ENCODE peak calls at places on chromosome 15, in five cellular contexts. K is iPS-NIHi11, V is fibroblast of lung, B is HuH-7, S is astrocyte. G is an unnamed sample.

GRCh38 chr15:37921527-37922385 is 12.7 kb upstream of the TMCO5A start:
- DNase-seq in K (no peak), V (peak), B (no peak), S (no peak), G (no peak)

GRCh38 chr15:100226107-100226506 is 115.7 kb downstream of the ADAMTS17 start:
- DNase-seq in K (no peak), V (no peak), B (no peak), S (no peak), G (no peak)

GRCh38 chr15:80660114-80660513 is 35.0 kb upstream of the ABHD17C start:
- DNase-seq in K (peak), V (peak), B (no peak), S (peak), G (peak)

GRCh38 chr15:71707230-71708051 is 102.9 kb upstream of the NR2E3 start:
- DNase-seq in K (no peak), V (peak), B (no peak), S (peak), G (no peak)

GRCh38 chr15:68982976-68983550 is 31.4 kb upstream of the NOX5 start:
- DNase-seq in K (no peak), V (no peak), B (no peak), S (no peak), G (peak)

GRCh38 chr15:43266834-43267233 is at the start of gene TGM5:
- DNase-seq in K (no peak), V (no peak), B (no peak), S (no peak), G (no peak)

GRCh38 chr15:25508369-25509002 is 69.7 kb upstream of the UBE3A start:
- DNase-seq in K (peak), V (peak), B (no peak), S (peak), G (peak)

GRCh38 chr15:85691350-85692240 is 103.1 kb downstream of the KLHL25 start:
- DNase-seq in K (no peak), V (no peak), B (no peak), S (no peak), G (no peak)

GRCh38 chr15:95761742-95762141 is 568.8 kb upstream of the NR2F2 start:
- DNase-seq in K (no peak), V (no peak), B (no peak), S (no peak), G (no peak)

GRCh38 chr15:97947465-97948262 is 12.8 kb upstream of the ARRDC4 start:
- DNase-seq in K (no peak), V (peak), B (no peak), S (peak), G (no peak)

G was measured in iris pigment epithelial cell.